ENCODE peak calls at places on chromosomes 16 and 17, in five cellular contexts. X is mammary epithelial cell, L is MM.1S, T is upper lobe of right lung, N is SJCRH30. O is an unnamed sample.

GRCh38 chr16:53882310-53882709 is 178.4 kb downstream of the FTO start:
- DNase-seq in L (no peak), T (no peak), N (no peak), X (no peak), O (no peak)

GRCh38 chr17:40361063-40361924 is 3.2 kb downstream of the GJD3 start:
- DNase-seq in X (no peak), L (no peak), N (no peak), T (no peak), O (no peak)

GRCh38 chr17:5481451-5481850 is 4.5 kb downstream of the DERL2 start:
- DNase-seq in L (no peak), N (no peak), X (no peak), T (no peak), O (no peak)

GRCh38 chr16:11111166-11111565 is 144.8 kb downstream of the SOCS1 start:
- DNase-seq in N (no peak), L (no peak), T (no peak), X (no peak), O (no peak)

GRCh38 chr16:85840801-85841200 is 41.3 kb downstream of the COX4I1 start:
- DNase-seq in T (no peak), L (no peak), X (no peak), N (no peak), O (no peak)

GRCh38 chr16:57265850-57266530 is 18.5 kb downstream of the PLLP start:
- DNase-seq in L (no peak), T (peak; percentile 93), N (peak; percentile 51), X (peak; percentile 58), O (peak; percentile 61)

GRCh38 chr17:14014647-14015046 is 54.7 kb upstream of the COX10 start:
- DNase-seq in L (no peak), T (no peak), X (no peak), N (no peak), O (no peak)

GRCh38 chr17:32822996-32823395 is 53.9 kb downstream of the MYO1D start:
- DNase-seq in L (peak; percentile 15), N (no peak), T (no peak), X (no peak), O (no peak)

DNA sequence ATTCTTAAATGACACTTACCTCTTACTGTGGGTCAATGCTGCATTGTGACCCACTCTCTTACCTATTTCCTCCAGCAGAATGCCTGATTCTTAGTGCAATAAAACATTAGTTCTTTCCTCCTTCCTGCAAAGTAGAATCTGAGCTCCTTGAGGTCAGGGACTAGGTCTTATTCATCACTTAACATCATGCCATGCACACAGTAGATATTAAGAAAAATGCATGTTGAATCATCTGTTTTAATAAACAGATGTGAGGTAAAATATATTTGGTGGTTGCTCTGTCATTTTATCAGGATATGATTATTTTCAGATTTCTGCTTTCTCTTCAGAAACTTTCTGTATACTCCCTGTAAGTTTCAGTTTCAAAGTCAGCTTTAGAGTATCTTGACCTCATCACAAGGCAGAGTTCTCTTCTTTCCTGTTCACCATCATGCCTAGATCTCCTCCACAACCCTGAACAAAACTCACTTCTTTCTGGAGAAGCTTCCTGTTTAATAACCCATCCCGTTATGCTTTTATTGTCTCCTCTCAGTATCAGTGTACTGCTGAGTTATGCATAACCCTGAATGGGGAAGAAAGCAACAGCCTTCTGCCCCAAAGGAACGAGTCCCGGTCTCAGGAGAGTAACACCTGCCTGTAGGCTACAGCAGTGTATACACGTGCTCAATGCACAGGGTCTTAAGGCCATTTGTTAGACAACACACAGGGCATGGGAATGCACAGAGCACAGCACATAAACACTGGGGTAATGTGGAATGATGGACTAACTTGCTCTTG is 30.3 kb upstream of the SUPT4H1 start:
- DNase-seq in L (peak; percentile 78), N (no peak), T (no peak), X (no peak), O (no peak)
- H3K27ac ChIP-seq in L (peak overlapping the region; percentile 63), N (no peak overlapping the region), T (peak overlapping the region; percentile 49), X (no peak overlapping the region), O (no peak overlapping the region)

DNA sequence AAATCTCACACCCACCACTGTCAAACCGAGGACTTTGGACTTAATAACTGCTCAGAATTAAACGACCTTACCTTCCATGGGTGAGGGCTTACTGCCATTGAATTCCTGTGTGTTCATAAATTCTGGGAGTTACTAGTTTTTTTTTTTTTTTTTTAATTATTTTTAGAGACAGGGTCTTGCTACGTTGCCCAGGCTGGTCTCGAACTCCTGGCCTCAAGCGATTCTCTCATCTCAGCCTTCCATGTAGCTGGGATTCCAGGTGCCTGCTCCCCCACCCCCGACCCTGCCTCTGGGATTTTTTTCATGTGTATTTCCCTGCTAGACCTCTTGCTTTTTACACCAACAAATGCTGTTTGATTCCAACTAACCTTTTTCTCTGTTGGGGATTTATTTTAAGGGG is 14.9 kb upstream of the CD300A start:
- DNase-seq in X (no peak), T (no peak), L (no peak), N (no peak), O (no peak)
- H3K27ac ChIP-seq in X (no peak overlapping the region), T (no peak overlapping the region), L (no peak overlapping the region), N (no peak overlapping the region), O (no peak overlapping the region)

GRCh38 chr17:850828-851759 is 68.9 kb downstream of the MRM3 start:
- DNase-seq in N (peak; percentile 24), L (no peak), X (peak; percentile 64), T (no peak), O (no peak)
- H3K27ac ChIP-seq in N (peak overlapping the region; percentile 68), L (no peak overlapping the region), X (no peak overlapping the region), T (peak overlapping the region; percentile 6), O (no peak overlapping the region)

GRCh38 chr17:15958484-15958854 is 13.5 kb downstream of the ADORA2B start:
- DNase-seq in L (no peak), X (no peak), N (no peak), T (no peak), O (no peak)
- H3K27ac ChIP-seq in L (peak overlapping the region; percentile 31), X (peak overlapping the region; percentile 98), N (peak overlapping the region; percentile 97), T (peak overlapping the region; percentile 31), O (no peak overlapping the region)

DNA sequence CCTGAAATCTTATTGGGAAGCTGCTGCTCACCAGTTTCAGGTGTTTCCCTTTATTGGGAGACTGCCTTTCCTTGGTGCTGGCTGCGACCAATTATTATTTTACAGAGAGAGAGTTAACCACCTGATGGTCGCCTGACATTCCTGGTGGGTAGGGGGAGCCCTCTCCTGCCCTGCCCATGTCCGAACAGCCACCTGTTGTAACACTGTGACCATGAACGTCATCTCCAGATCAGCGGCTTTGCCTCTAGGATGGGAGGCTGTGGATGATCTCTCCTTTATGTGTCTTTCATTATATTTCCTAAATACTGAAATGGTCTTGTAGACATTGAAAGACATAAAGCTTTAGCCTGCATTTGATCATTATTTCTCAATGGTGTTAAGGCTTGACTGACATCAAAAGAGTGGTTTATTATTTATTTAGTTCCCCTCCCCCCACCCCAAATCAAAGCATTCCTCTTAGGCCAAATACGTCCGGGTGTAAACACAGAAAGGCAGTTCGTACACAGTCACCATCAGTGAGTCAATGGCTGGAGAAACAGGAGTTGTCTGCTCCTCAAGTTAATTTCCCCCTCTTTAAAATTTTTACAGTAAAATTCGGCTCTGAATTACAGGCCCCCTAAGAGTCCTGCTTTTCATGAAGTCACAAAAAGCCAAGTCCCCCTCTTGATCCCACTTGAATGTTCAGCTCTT is 57.8 kb upstream of the CACNG5 start:
- DNase-seq in X (no peak), N (no peak), T (no peak), L (no peak), O (no peak)
- H3K27ac ChIP-seq in X (no peak overlapping the region), N (no peak overlapping the region), T (no peak overlapping the region), L (no peak overlapping the region), O (no peak overlapping the region)

DNA sequence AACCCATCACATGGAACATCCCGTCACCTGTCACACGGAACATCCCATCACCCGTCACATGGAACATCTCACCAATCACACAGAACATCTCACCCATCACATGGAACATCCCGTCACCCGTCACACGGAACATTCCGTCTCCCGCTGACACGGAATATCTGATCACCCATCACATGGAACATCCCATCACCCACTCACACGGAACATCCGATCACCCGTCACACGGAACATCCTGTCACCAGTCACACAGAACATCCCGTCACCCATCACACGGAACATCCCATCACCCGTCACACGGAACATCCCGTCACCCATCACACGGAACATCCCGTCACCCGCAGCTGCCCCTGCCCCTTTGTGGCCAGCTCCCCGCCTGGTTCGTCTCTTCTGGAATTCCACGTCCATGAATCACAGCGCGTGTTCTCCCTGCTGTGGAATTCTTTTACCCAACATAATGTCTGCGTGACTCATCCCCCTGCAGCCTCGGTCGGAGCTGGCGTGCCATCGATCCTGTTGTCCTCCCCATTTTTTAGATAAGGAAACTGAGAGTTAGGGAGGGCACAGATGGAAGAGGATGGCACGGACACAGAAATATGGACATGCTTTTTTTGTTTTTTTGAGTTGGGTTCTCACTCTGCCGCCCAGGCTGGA is 5.6 kb downstream of the CPNE7 start:
- DNase-seq in T (no peak), N (peak; percentile 68), L (no peak), X (peak; percentile 67), O (no peak)
- H3K27ac ChIP-seq in T (no peak overlapping the region), N (no peak overlapping the region), L (no peak overlapping the region), X (no peak overlapping the region), O (no peak overlapping the region)

GRCh38 chr16:89455178-89455577 is 35.2 kb downstream of the ANKRD11 start:
- DNase-seq in X (no peak), T (no peak), L (no peak), N (no peak), O (no peak)
- H3K27ac ChIP-seq in X (no peak overlapping the region), T (no peak overlapping the region), L (no peak overlapping the region), N (no peak overlapping the region), O (no peak overlapping the region)

GRCh38 chr17:31320231-31320630 is 1.2 kb downstream of the EVI2A start:
- DNase-seq in X (no peak), L (peak; percentile 43), N (no peak), T (no peak), O (no peak)
- H3K27ac ChIP-seq in X (no peak overlapping the region), L (peak overlapping the region; percentile 90), N (no peak overlapping the region), T (peak overlapping the region; percentile 68), O (peak overlapping the region; percentile 92)

GRCh38 chr17:79798296-79799173 is 1.7 kb upstream of the CBX8 start:
- DNase-seq in X (no peak), T (no peak), N (no peak), L (no peak), O (no peak)
- H3K27ac ChIP-seq in X (no peak overlapping the region), T (no peak overlapping the region), N (no peak overlapping the region), L (no peak overlapping the region), O (no peak overlapping the region)

GRCh38 chr17:52476638-52477313 is 318.3 kb upstream of the CA10 start:
- DNase-seq in X (no peak), T (no peak), L (no peak), N (no peak), O (no peak)
- H3K27ac ChIP-seq in X (no peak overlapping the region), T (no peak overlapping the region), L (no peak overlapping the region), N (no peak overlapping the region), O (no peak overlapping the region)